ENCODE peak calls at places on chromosomes 13 and 19, in five cellular contexts. One of them, this sample, is unnamed.
A peak's percentile ranks its signal among the peaks of the same experiment; 100 is the strongest.

GRCh38 chr13:29977721-29978120 is 127.3 kb upstream of the UBL3 start:
- DNase-seq in heart left ventricle: no peak
- DNase-seq in H1: no peak
- DNase-seq in A549: no peak
- DNase-seq in breast epithelium: no peak
- DNase-seq in this sample: no peak

GRCh38 chr19:33473644-33474305 is 47.8 kb downstream of the PEPD start:
- DNase-seq in breast epithelium: no peak
- DNase-seq in A549: no peak
- DNase-seq in heart left ventricle: no peak
- DNase-seq in H1: no peak
- DNase-seq in this sample: peak; percentile 41

GRCh38 chr19:1214862-1215731 is 9.5 kb downstream of the STK11 start:
- DNase-seq in H1: no peak
- DNase-seq in A549: no peak
- DNase-seq in breast epithelium: no peak
- DNase-seq in heart left ventricle: peak; percentile 83
- DNase-seq in this sample: peak; percentile 95

GRCh38 chr19:39828634-39829032 is 5.3 kb downstream of the DYRK1B start:
- DNase-seq in H1: no peak
- DNase-seq in breast epithelium: no peak
- DNase-seq in A549: no peak
- DNase-seq in heart left ventricle: no peak
- DNase-seq in this sample: no peak

GRCh38 chr19:51821921-51822716 is 27.2 kb downstream of the FPR3 start:
- DNase-seq in H1: no peak
- DNase-seq in breast epithelium: no peak
- DNase-seq in heart left ventricle: no peak
- DNase-seq in A549: no peak
- DNase-seq in this sample: no peak

GRCh38 chr19:44809856-44810554 is 1.1 kb downstream of the BCAM start:
- DNase-seq in breast epithelium: no peak
- DNase-seq in H1: no peak
- DNase-seq in heart left ventricle: no peak
- DNase-seq in A549: no peak
- DNase-seq in this sample: peak; percentile 94

GRCh38 chr19:33299061-33299665 is 3.2 kb downstream of the CEBPA start:
- DNase-seq in A549: no peak
- DNase-seq in H1: no peak
- DNase-seq in heart left ventricle: no peak
- DNase-seq in breast epithelium: peak; percentile 35
- DNase-seq in this sample: no peak

GRCh38 chr13:112249644-112250610 is 126.2 kb upstream of the SPACA7 start:
- DNase-seq in heart left ventricle: no peak
- DNase-seq in H1: no peak
- DNase-seq in breast epithelium: no peak
- DNase-seq in A549: no peak
- DNase-seq in this sample: no peak

GRCh38 chr13:102002271-102002670 is 399.6 kb downstream of the FGF14 start:
- DNase-seq in breast epithelium: no peak
- DNase-seq in H1: no peak
- DNase-seq in heart left ventricle: no peak
- DNase-seq in A549: no peak
- DNase-seq in this sample: no peak

GRCh38 chr13:44021422-44021821 is 141.7 kb downstream of the LACC1 start:
- DNase-seq in heart left ventricle: no peak
- DNase-seq in breast epithelium: no peak
- DNase-seq in A549: no peak
- DNase-seq in H1: no peak
- DNase-seq in this sample: no peak

GRCh38 chr19:17125728-17126677 is 50.4 kb downstream of the MYO9B start:
- DNase-seq in breast epithelium: no peak
- DNase-seq in heart left ventricle: peak; percentile 80
- DNase-seq in A549: no peak
- DNase-seq in H1: no peak
- DNase-seq in this sample: peak; percentile 85

GRCh38 chr13:20231839-20232555 is at the start of gene GJB6:
- DNase-seq in breast epithelium: no peak
- DNase-seq in A549: no peak
- DNase-seq in heart left ventricle: no peak
- DNase-seq in H1: peak; percentile 5
- DNase-seq in this sample: no peak

GRCh38 chr13:20521388-20521787 is 4.3 kb downstream of the CRYL1 start:
- DNase-seq in H1: no peak
- DNase-seq in A549: no peak
- DNase-seq in breast epithelium: no peak
- DNase-seq in heart left ventricle: no peak
- DNase-seq in this sample: no peak

GRCh38 chr13:55199132-55199531 is 1941.6 kb upstream of the PRR20A start:
- DNase-seq in heart left ventricle: no peak
- DNase-seq in breast epithelium: no peak
- DNase-seq in A549: no peak
- DNase-seq in H1: no peak
- DNase-seq in this sample: no peak

GRCh38 chr13:21137696-21138095 is 38.7 kb downstream of the SKA3 start:
- DNase-seq in heart left ventricle: no peak
- DNase-seq in A549: no peak
- DNase-seq in breast epithelium: no peak
- DNase-seq in H1: no peak
- DNase-seq in this sample: no peak

GRCh38 chr19:41261474-41262190 is 2.5 kb upstream of the HNRNPUL1 start:
- DNase-seq in breast epithelium: no peak
- DNase-seq in A549: no peak
- DNase-seq in H1: no peak
- DNase-seq in heart left ventricle: no peak
- DNase-seq in this sample: no peak

GRCh38 chr19:55579766-55580621 is 654 bp downstream of the ZNF579 start:
- DNase-seq in heart left ventricle: peak; percentile 49
- DNase-seq in A549: no peak
- DNase-seq in H1: no peak
- DNase-seq in breast epithelium: no peak
- DNase-seq in this sample: no peak

GRCh38 chr13:28488376-28489005 is 6.4 kb downstream of the FLT1 start:
- DNase-seq in heart left ventricle: no peak
- DNase-seq in A549: no peak
- DNase-seq in H1: no peak
- DNase-seq in breast epithelium: no peak
- DNase-seq in this sample: no peak

GRCh38 chr19:45322311-45322710 is 364 bp downstream of the CKM start:
- DNase-seq in H1: no peak
- DNase-seq in breast epithelium: no peak
- DNase-seq in A549: no peak
- DNase-seq in heart left ventricle: peak; percentile 41
- DNase-seq in this sample: no peak

GRCh38 chr19:38386300-38386967 is 1.4 kb downstream of the GGN start:
- DNase-seq in A549: no peak
- DNase-seq in H1: no peak
- DNase-seq in breast epithelium: no peak
- DNase-seq in heart left ventricle: no peak
- DNase-seq in this sample: no peak

GRCh38 chr13:71605744-71606143 is 261.3 kb downstream of the DACH1 start:
- DNase-seq in breast epithelium: no peak
- DNase-seq in heart left ventricle: no peak
- DNase-seq in H1: no peak
- DNase-seq in A549: no peak
- DNase-seq in this sample: no peak

GRCh38 chr13:27962128-27962841 is 6.8 kb downstream of the CDX2 start:
- DNase-seq in H1: no peak
- DNase-seq in breast epithelium: no peak
- DNase-seq in A549: no peak
- DNase-seq in heart left ventricle: no peak
- DNase-seq in this sample: no peak

GRCh38 chr13:80055804-80056203 is 285.1 kb downstream of the SPRY2 start:
- DNase-seq in H1: no peak
- DNase-seq in heart left ventricle: no peak
- DNase-seq in breast epithelium: no peak
- DNase-seq in A549: no peak
- DNase-seq in this sample: no peak

GRCh38 chr13:73800011-73800410 is 334.2 kb downstream of the KLF12 start:
- DNase-seq in A549: no peak
- DNase-seq in breast epithelium: no peak
- DNase-seq in H1: no peak
- DNase-seq in heart left ventricle: no peak
- DNase-seq in this sample: no peak

GRCh38 chr13:52845766-52846566 is 2.5 kb downstream of the PCDH8 start:
- DNase-seq in heart left ventricle: no peak
- DNase-seq in breast epithelium: no peak
- DNase-seq in H1: no peak
- DNase-seq in A549: no peak
- DNase-seq in this sample: no peak

GRCh38 chr19:7013678-7014077 is 7.6 kb downstream of the MBD3L2B start:
- DNase-seq in A549: no peak
- DNase-seq in heart left ventricle: no peak
- DNase-seq in breast epithelium: no peak
- DNase-seq in H1: no peak
- DNase-seq in this sample: no peak

GRCh38 chr19:16070366-16070990 is 5.8 kb upstream of the TPM4 start:
- DNase-seq in H1: no peak
- DNase-seq in heart left ventricle: peak; percentile 48
- DNase-seq in A549: peak; percentile 58
- DNase-seq in breast epithelium: peak; percentile 80
- DNase-seq in this sample: peak; percentile 73

GRCh38 chr13:110387451-110388140 is 80.5 kb downstream of the COL4A2 start:
- DNase-seq in A549: no peak
- DNase-seq in breast epithelium: no peak
- DNase-seq in H1: no peak
- DNase-seq in heart left ventricle: peak; percentile 73
- DNase-seq in this sample: peak; percentile 89

GRCh38 chr19:16571283-16571682 is 932 bp downstream of the SLC35E1 start:
- DNase-seq in breast epithelium: no peak
- DNase-seq in A549: no peak
- DNase-seq in heart left ventricle: no peak
- DNase-seq in H1: no peak
- DNase-seq in this sample: no peak

GRCh38 chr13:40329682-40330485 is 336.6 kb downstream of the FOXO1 start:
- DNase-seq in breast epithelium: no peak
- DNase-seq in H1: no peak
- DNase-seq in A549: no peak
- DNase-seq in heart left ventricle: no peak
- DNase-seq in this sample: no peak

GRCh38 chr13:40334031-40334430 is 332.4 kb downstream of the FOXO1 start:
- DNase-seq in A549: no peak
- DNase-seq in breast epithelium: no peak
- DNase-seq in H1: no peak
- DNase-seq in heart left ventricle: no peak
- DNase-seq in this sample: no peak

GRCh38 chr13:40330950-40331349 is 335.5 kb downstream of the FOXO1 start:
- DNase-seq in heart left ventricle: no peak
- DNase-seq in A549: no peak
- DNase-seq in breast epithelium: no peak
- DNase-seq in H1: no peak
- DNase-seq in this sample: no peak

GRCh38 chr13:40333238-40333637 is 333.2 kb downstream of the FOXO1 start:
- DNase-seq in heart left ventricle: peak; percentile 41
- DNase-seq in H1: no peak
- DNase-seq in A549: no peak
- DNase-seq in breast epithelium: no peak
- DNase-seq in this sample: no peak

DNA sequence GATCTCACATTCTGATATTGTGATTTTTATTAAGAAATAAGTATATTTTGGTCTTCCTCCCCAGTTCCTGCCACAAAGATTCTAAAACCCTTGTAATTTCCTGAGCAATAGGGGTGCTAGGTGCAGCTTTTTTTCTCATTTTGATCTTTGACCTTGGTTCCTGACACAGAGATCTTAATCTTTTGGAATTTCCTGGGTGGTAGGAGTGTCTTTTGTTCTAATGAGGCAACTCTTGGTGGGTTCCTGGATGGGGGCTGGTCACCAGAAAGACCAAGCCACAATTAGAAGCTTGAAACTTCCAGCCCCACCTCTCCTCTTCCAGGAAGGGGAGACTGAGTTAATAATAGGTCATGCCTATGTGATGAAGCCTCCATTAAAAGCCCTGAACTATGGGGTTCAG is 334.6 kb downstream of the FOXO1 start:
- DNase-seq in H1: no peak
- DNase-seq in A549: no peak
- DNase-seq in breast epithelium: no peak
- DNase-seq in heart left ventricle: no peak
- DNase-seq in this sample: no peak
- H3K27ac ChIP-seq in H1: no peak overlapping the region
- H3K27ac ChIP-seq in A549: no peak overlapping the region
- H3K27ac ChIP-seq in breast epithelium: no peak overlapping the region
- H3K27ac ChIP-seq in heart left ventricle: no peak overlapping the region
- H3K27ac ChIP-seq in this sample: no peak overlapping the region

GRCh38 chr19:57362419-57362818 is 932 bp upstream of the TRAPPC2B start:
- DNase-seq in A549: no peak
- DNase-seq in breast epithelium: no peak
- DNase-seq in heart left ventricle: no peak
- DNase-seq in H1: no peak
- DNase-seq in this sample: no peak
- H3K4me3 ChIP-seq in A549: peak overlapping the region; percentile 66
- H3K4me3 ChIP-seq in breast epithelium: peak overlapping the region; percentile 93
- H3K4me3 ChIP-seq in heart left ventricle: peak overlapping the region; percentile 68
- H3K4me3 ChIP-seq in H1: peak overlapping the region; percentile 47
- H3K4me3 ChIP-seq in this sample: peak overlapping the region; percentile 80

GRCh38 chr19:18669883-18670282 is 13.6 kb upstream of the CRTC1 start:
- DNase-seq in breast epithelium: no peak
- DNase-seq in heart left ventricle: no peak
- DNase-seq in A549: no peak
- DNase-seq in H1: no peak
- DNase-seq in this sample: no peak

GRCh38 chr19:18668252-18668631 is 15.2 kb upstream of the CRTC1 start:
- DNase-seq in heart left ventricle: no peak
- DNase-seq in A549: no peak
- DNase-seq in breast epithelium: no peak
- DNase-seq in H1: no peak
- DNase-seq in this sample: no peak

GRCh38 chr19:18670313-18670712 is 13.2 kb upstream of the CRTC1 start:
- DNase-seq in A549: no peak
- DNase-seq in heart left ventricle: no peak
- DNase-seq in breast epithelium: no peak
- DNase-seq in H1: no peak
- DNase-seq in this sample: no peak

GRCh38 chr19:18668744-18669523 is 14.5 kb upstream of the CRTC1 start:
- DNase-seq in breast epithelium: no peak
- DNase-seq in H1: no peak
- DNase-seq in A549: no peak
- DNase-seq in heart left ventricle: no peak
- DNase-seq in this sample: no peak

GRCh38 chr19:18669524-18669817 is 14.0 kb upstream of the CRTC1 start:
- DNase-seq in breast epithelium: no peak
- DNase-seq in H1: no peak
- DNase-seq in heart left ventricle: no peak
- DNase-seq in A549: no peak
- DNase-seq in this sample: no peak
- H3K4me1 ChIP-seq in breast epithelium: no peaks in the 10 kb centered on the region
- H3K4me1 ChIP-seq in H1: no peaks in the 10 kb centered on the region
- H3K4me1 ChIP-seq in heart left ventricle: peaks cover 12% of the 10 kb centered on the region
- H3K4me1 ChIP-seq in A549: no peaks in the 10 kb centered on the region
- H3K4me1 ChIP-seq in this sample: peaks cover 85% of the 10 kb centered on the region

DNA sequence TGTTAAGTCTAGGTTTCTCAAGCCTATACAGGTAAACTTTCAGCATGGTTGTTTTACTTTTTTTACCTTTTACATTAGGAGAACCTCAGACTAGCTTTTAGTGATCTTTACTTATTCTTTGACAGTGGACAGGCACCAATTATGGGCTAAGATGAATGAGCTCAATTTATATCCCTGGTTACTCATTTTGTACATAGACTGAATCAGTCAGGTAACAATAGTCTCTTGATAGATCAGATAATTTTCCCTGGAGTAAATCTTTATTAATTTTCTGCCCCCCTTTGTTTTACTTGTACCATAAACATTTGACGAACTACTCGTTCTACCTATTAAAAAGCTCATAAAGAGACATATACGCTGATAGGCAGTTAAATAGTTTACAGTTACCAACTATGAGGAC is 22.8 kb downstream of the SPART start:
- DNase-seq in A549: no peak
- DNase-seq in H1: no peak
- DNase-seq in breast epithelium: no peak
- DNase-seq in heart left ventricle: no peak
- DNase-seq in this sample: no peak
- H3K27ac ChIP-seq in A549: no peak overlapping the region
- H3K27ac ChIP-seq in H1: no peak overlapping the region
- H3K27ac ChIP-seq in breast epithelium: no peak overlapping the region
- H3K27ac ChIP-seq in heart left ventricle: no peak overlapping the region
- H3K27ac ChIP-seq in this sample: no peak overlapping the region